ENCODE peak calls at places on chromosomes 3 and 15, in four cellular contexts. U is fibroblast of lung, S is suprapubic skin, P is PC-9. E is an unnamed sample. For H3K4me1, the result is how much of the 10 kb centered on the place peaks cover.

GRCh38 chr3:129045675-129046036 is 14.9 kb upstream of the GP9 start:
- DNase-seq in P (no peak), U (no peak), S (no peak), E (no peak)

GRCh38 chr3:74465652-74466415 is 148.6 kb downstream of the CNTN3 start:
- DNase-seq in S (no peak), P (no peak), U (peak), E (no peak)

GRCh38 chr15:59686389-59686788 is 2.7 kb downstream of the BNIP2 start:
- DNase-seq in S (no peak), P (no peak), U (no peak), E (no peak)

GRCh38 chr15:48579945-48580671 is 65.4 kb downstream of the FBN1 start:
- DNase-seq in P (no peak), U (no peak), S (no peak), E (no peak)

GRCh38 chr3:184662192-184662591 is 49.7 kb downstream of the MAGEF1 start:
- DNase-seq in P (no peak), U (peak), S (no peak), E (no peak)

GRCh38 chr3:126646662-126647061 is 8.3 kb downstream of the TXNRD3 start:
- DNase-seq in S (no peak), P (no peak), U (peak), E (no peak)

GRCh38 chr15:39873978-39874377 is 46.1 kb downstream of the GPR176 start:
- DNase-seq in U (no peak), P (no peak), S (no peak), E (no peak)

GRCh38 chr3:126952261-126952982 is 30.5 kb upstream of the PLXNA1 start:
- DNase-seq in U (no peak), P (no peak), S (no peak), E (peak)

GRCh38 chr3:12759097-12759679 is at the start of gene TMEM40:
- DNase-seq in U (no peak), P (peak), S (no peak), E (peak)

GRCh38 chr15:74541494-74542191 is 623 bp downstream of the ARID3B start:
- DNase-seq in P (peak), S (peak), U (peak), E (no peak)

GRCh38 chr3:15783361-15783969 is 14.3 kb downstream of the ANKRD28 start:
- DNase-seq in U (peak), S (no peak), P (no peak), E (no peak)
- H3K4me1 ChIP-seq in U (under half), S (half or more), P (under half), E (half or more)

GRCh38 chr15:88469321-88469720 is 1.8 kb downstream of the MRPS11 start:
- DNase-seq in U (no peak), P (no peak), S (no peak), E (no peak)

GRCh38 chr15:88472225-88472624 is 4.7 kb downstream of the MRPS11 start:
- DNase-seq in S (no peak), P (no peak), U (no peak), E (no peak)

GRCh38 chr15:88467935-88468528 is 524 bp downstream of the MRPS11 start:
- DNase-seq in S (no peak), P (no peak), U (no peak), E (no peak)

GRCh38 chr15:88467073-88467934 is at the start of the genes MRPL46 and MRPS11:
- DNase-seq in P (peak), U (peak), S (peak), E (peak)

DNA sequence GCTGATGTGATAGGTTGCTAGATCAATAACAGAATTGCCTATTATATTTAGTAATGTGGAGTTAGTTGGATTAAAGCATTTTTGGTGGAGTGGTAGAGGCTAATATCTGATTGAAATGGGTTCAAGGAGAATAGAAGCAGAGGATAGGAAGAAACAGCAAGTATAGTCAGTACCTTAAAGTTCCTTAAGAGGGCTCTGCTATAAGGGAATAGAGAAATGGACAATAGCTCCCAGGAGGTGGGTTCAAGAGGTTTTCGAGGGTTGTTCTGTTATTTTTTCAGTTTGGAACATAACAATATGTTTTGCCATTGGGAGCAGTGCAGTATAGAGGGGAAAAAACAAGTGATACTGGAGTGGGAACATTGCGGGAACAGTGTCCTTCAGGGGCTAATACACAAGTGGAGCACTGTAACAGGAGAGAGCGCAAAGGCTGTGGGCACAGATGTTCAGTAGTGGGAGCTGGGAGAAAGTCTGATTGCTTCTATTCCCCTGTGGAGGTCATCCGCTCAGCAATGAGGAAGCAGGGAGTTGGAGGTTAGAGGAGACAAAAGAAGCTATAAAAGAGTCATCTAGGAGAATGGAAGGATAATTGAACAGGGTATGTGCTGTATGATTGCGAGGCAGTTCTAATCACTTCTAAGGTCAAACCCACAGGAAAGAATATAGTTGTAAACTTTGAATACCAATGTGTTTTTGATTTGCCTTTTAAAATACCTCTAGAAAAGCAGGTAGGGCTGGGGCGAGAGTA is 3.3 kb downstream of the MRPS11 start:
- DNase-seq in P (no peak), S (peak), U (no peak), E (no peak)
- TF ChIP-seq CTCF in P (no peak), S (no peak), U (no peak), E (peak)

GRCh38 chr3:65539620-65540019 is 499.1 kb downstream of the MAGI1 start:
- DNase-seq in S (no peak), U (no peak), P (no peak), E (no peak)

GRCh38 chr3:65534825-65535224 is 503.9 kb downstream of the MAGI1 start:
- DNase-seq in P (no peak), S (no peak), U (no peak), E (no peak)

GRCh38 chr3:65535260-65535659 is 503.5 kb downstream of the MAGI1 start:
- DNase-seq in U (no peak), S (no peak), P (no peak), E (no peak)

GRCh38 chr3:65537109-65537508 is 501.6 kb downstream of the MAGI1 start:
- DNase-seq in U (no peak), S (no peak), P (no peak), E (no peak)

GRCh38 chr3:65538101-65538500 is 500.6 kb downstream of the MAGI1 start:
- DNase-seq in U (no peak), P (no peak), S (no peak), E (no peak)
- H3K4me1 ChIP-seq in U (under half), P (under half), S (under half), E (under half)

GRCh38 chr3:42755681-42756578 is 17.1 kb downstream of the CCDC13 start:
- DNase-seq in P (no peak), U (peak), S (peak), E (peak)
- TF ChIP-seq CTCF in P (peak), U (peak), S (no peak), E (peak)

GRCh38 chr15:70505411-70505919 is 257.9 kb downstream of the UACA start:
- DNase-seq in U (peak), S (no peak), P (peak), E (peak)
- H3K4me1 ChIP-seq in U (under half), S (under half), P (half or more), E (half or more)

GRCh38 chr3:107387555-107387954 is 10.3 kb downstream of the CCDC54 start:
- DNase-seq in U (no peak), S (no peak), P (no peak), E (no peak)
- TF ChIP-seq CTCF in U (no peak), S (no peak), P (no peak), E (no peak)

DNA sequence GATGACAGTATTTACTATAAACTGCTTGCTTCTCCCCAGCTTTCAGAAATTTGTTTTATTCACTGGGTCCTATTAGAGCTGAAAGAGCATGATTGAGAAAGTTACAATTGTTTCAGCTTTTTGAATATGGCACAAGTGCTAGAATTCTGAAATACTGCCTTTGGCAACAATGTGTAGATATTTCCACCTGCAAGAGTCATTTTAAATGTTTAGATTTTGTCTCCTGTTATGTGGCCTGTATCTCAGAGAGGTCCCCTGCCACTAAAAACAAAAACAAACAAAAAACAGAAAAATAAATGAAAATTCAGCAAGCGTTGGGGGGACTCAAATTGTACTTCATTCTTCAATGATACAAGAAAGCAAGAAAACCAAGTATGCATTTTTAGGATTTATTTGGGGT is 28.7 kb downstream of the TGFBR2 start:
- DNase-seq in S (no peak), P (no peak), U (no peak), E (no peak)
- H3K4me1 ChIP-seq in S (half or more), P (under half), U (under half), E (under half)

GRCh38 chr3:72661115-72661457 is 187.2 kb downstream of the SHQ1 start:
- DNase-seq in S (no peak), U (peak), P (peak), E (peak)
- TF ChIP-seq CTCF in S (no peak), U (no peak), P (no peak), E (no peak)

E was measured in RWPE2.